ENCODE peak calls at places on chromosomes 2 and 18, in ten cellular contexts. One of them, this sample, is unnamed.

GRCh38 chr2:121489284-121489683 is 41.4 kb upstream of the RNU4ATAC start:
- DNase-seq in NCI-H146: peak; percentile 88
- DNase-seq in CD4-positive, alpha-beta T cell: no peak
- DNase-seq in Calu3: peak; percentile 64
- DNase-seq in AML-193: no peak
- DNase-seq in effector memory CD4-positive, alpha-beta T cell: no peak
- DNase-seq in NCI-H1092 treated with DMSO at 0.1 percent for 48 hours: peak; percentile 87
- DNase-seq in thoracic aorta: no peak
- DNase-seq in activated CD4-positive, alpha-beta T cell treated with anti-CD3 and anti-CD28 coated beads for 24 hours: no peak
- DNase-seq in substantia nigra: no peak
- DNase-seq in this sample: peak; percentile 78

GRCh38 chr2:216635171-216635570 is 2.0 kb downstream of the IGFBP2 start:
- DNase-seq in NCI-H1092 treated with DMSO at 0.1 percent for 48 hours: no peak
- DNase-seq in thoracic aorta: no peak
- DNase-seq in NCI-H146: no peak
- DNase-seq in CD4-positive, alpha-beta T cell: no peak
- DNase-seq in Calu3: no peak
- DNase-seq in AML-193: no peak
- DNase-seq in substantia nigra: no peak
- DNase-seq in effector memory CD4-positive, alpha-beta T cell: no peak
- DNase-seq in activated CD4-positive, alpha-beta T cell treated with anti-CD3 and anti-CD28 coated beads for 24 hours: no peak
- DNase-seq in this sample: no peak

GRCh38 chr2:55438391-55439100 is 18.9 kb upstream of the CCDC88A start:
- DNase-seq in substantia nigra: no peak
- DNase-seq in Calu3: no peak
- DNase-seq in activated CD4-positive, alpha-beta T cell treated with anti-CD3 and anti-CD28 coated beads for 24 hours: no peak
- DNase-seq in thoracic aorta: no peak
- DNase-seq in NCI-H1092 treated with DMSO at 0.1 percent for 48 hours: no peak
- DNase-seq in AML-193: no peak
- DNase-seq in CD4-positive, alpha-beta T cell: no peak
- DNase-seq in effector memory CD4-positive, alpha-beta T cell: no peak
- DNase-seq in NCI-H146: no peak
- DNase-seq in this sample: no peak

GRCh38 chr2:26754972-26755670 is 9.0 kb upstream of the SLC35F6 start:
- DNase-seq in CD4-positive, alpha-beta T cell: no peak
- DNase-seq in effector memory CD4-positive, alpha-beta T cell: no peak
- DNase-seq in activated CD4-positive, alpha-beta T cell treated with anti-CD3 and anti-CD28 coated beads for 24 hours: no peak
- DNase-seq in AML-193: no peak
- DNase-seq in substantia nigra: no peak
- DNase-seq in thoracic aorta: no peak
- DNase-seq in NCI-H1092 treated with DMSO at 0.1 percent for 48 hours: peak; percentile 11
- DNase-seq in Calu3: no peak
- DNase-seq in NCI-H146: peak; percentile 84
- DNase-seq in this sample: peak; percentile 49

GRCh38 chr18:23121133-23121532 is 14.2 kb upstream of the CABLES1 start:
- DNase-seq in thoracic aorta: no peak
- DNase-seq in AML-193: no peak
- DNase-seq in NCI-H146: no peak
- DNase-seq in CD4-positive, alpha-beta T cell: no peak
- DNase-seq in substantia nigra: no peak
- DNase-seq in activated CD4-positive, alpha-beta T cell treated with anti-CD3 and anti-CD28 coated beads for 24 hours: no peak
- DNase-seq in Calu3: no peak
- DNase-seq in NCI-H1092 treated with DMSO at 0.1 percent for 48 hours: no peak
- DNase-seq in effector memory CD4-positive, alpha-beta T cell: no peak
- DNase-seq in this sample: no peak

GRCh38 chr2:217902281-217903141 is 100.3 kb downstream of the TNS1 start:
- DNase-seq in AML-193: no peak
- DNase-seq in NCI-H1092 treated with DMSO at 0.1 percent for 48 hours: no peak
- DNase-seq in Calu3: peak; percentile 11
- DNase-seq in NCI-H146: no peak
- DNase-seq in effector memory CD4-positive, alpha-beta T cell: no peak
- DNase-seq in CD4-positive, alpha-beta T cell: no peak
- DNase-seq in substantia nigra: no peak
- DNase-seq in thoracic aorta: peak; percentile 71
- DNase-seq in activated CD4-positive, alpha-beta T cell treated with anti-CD3 and anti-CD28 coated beads for 24 hours: no peak
- DNase-seq in this sample: no peak

GRCh38 chr2:131058905-131059304 is 34.4 kb downstream of the FAM168B start:
- DNase-seq in NCI-H1092 treated with DMSO at 0.1 percent for 48 hours: no peak
- DNase-seq in Calu3: no peak
- DNase-seq in AML-193: no peak
- DNase-seq in substantia nigra: peak; percentile 53
- DNase-seq in NCI-H146: no peak
- DNase-seq in thoracic aorta: no peak
- DNase-seq in effector memory CD4-positive, alpha-beta T cell: no peak
- DNase-seq in CD4-positive, alpha-beta T cell: no peak
- DNase-seq in activated CD4-positive, alpha-beta T cell treated with anti-CD3 and anti-CD28 coated beads for 24 hours: no peak
- DNase-seq in this sample: no peak

GRCh38 chr2:20222769-20223344 is 2.1 kb downstream of the SDC1 start:
- DNase-seq in CD4-positive, alpha-beta T cell: no peak
- DNase-seq in AML-193: no peak
- DNase-seq in thoracic aorta: no peak
- DNase-seq in substantia nigra: no peak
- DNase-seq in effector memory CD4-positive, alpha-beta T cell: no peak
- DNase-seq in activated CD4-positive, alpha-beta T cell treated with anti-CD3 and anti-CD28 coated beads for 24 hours: no peak
- DNase-seq in Calu3: peak; percentile 19
- DNase-seq in NCI-H1092 treated with DMSO at 0.1 percent for 48 hours: peak; percentile 50
- DNase-seq in NCI-H146: no peak
- DNase-seq in this sample: no peak

GRCh38 chr2:23662466-23662865 is 264.5 kb downstream of the ATAD2B start:
- DNase-seq in NCI-H1092 treated with DMSO at 0.1 percent for 48 hours: no peak
- DNase-seq in NCI-H146: no peak
- DNase-seq in CD4-positive, alpha-beta T cell: no peak
- DNase-seq in thoracic aorta: no peak
- DNase-seq in activated CD4-positive, alpha-beta T cell treated with anti-CD3 and anti-CD28 coated beads for 24 hours: no peak
- DNase-seq in AML-193: no peak
- DNase-seq in substantia nigra: no peak
- DNase-seq in Calu3: no peak
- DNase-seq in effector memory CD4-positive, alpha-beta T cell: no peak
- DNase-seq in this sample: no peak

GRCh38 chr2:172408143-172408766 is 19.1 kb upstream of the ITGA6 start:
- DNase-seq in substantia nigra: no peak
- DNase-seq in effector memory CD4-positive, alpha-beta T cell: no peak
- DNase-seq in AML-193: no peak
- DNase-seq in Calu3: no peak
- DNase-seq in CD4-positive, alpha-beta T cell: no peak
- DNase-seq in NCI-H146: peak; percentile 92
- DNase-seq in thoracic aorta: no peak
- DNase-seq in activated CD4-positive, alpha-beta T cell treated with anti-CD3 and anti-CD28 coated beads for 24 hours: no peak
- DNase-seq in NCI-H1092 treated with DMSO at 0.1 percent for 48 hours: peak; percentile 55
- DNase-seq in this sample: peak; percentile 97

GRCh38 chr2:127884436-127884835 is 1.3 kb downstream of the AMMECR1L start:
- DNase-seq in CD4-positive, alpha-beta T cell: no peak
- DNase-seq in Calu3: no peak
- DNase-seq in substantia nigra: no peak
- DNase-seq in NCI-H146: no peak
- DNase-seq in AML-193: no peak
- DNase-seq in activated CD4-positive, alpha-beta T cell treated with anti-CD3 and anti-CD28 coated beads for 24 hours: no peak
- DNase-seq in NCI-H1092 treated with DMSO at 0.1 percent for 48 hours: no peak
- DNase-seq in effector memory CD4-positive, alpha-beta T cell: no peak
- DNase-seq in thoracic aorta: no peak
- DNase-seq in this sample: no peak

GRCh38 chr2:100773538-100773937 is 46.4 kb upstream of the NPAS2 start:
- DNase-seq in NCI-H1092 treated with DMSO at 0.1 percent for 48 hours: no peak
- DNase-seq in Calu3: no peak
- DNase-seq in activated CD4-positive, alpha-beta T cell treated with anti-CD3 and anti-CD28 coated beads for 24 hours: no peak
- DNase-seq in thoracic aorta: no peak
- DNase-seq in effector memory CD4-positive, alpha-beta T cell: no peak
- DNase-seq in AML-193: no peak
- DNase-seq in substantia nigra: no peak
- DNase-seq in CD4-positive, alpha-beta T cell: no peak
- DNase-seq in NCI-H146: no peak
- DNase-seq in this sample: no peak

GRCh38 chr2:68746408-68746807 is 11.8 kb downstream of the ARHGAP25 start:
- DNase-seq in NCI-H146: no peak
- DNase-seq in activated CD4-positive, alpha-beta T cell treated with anti-CD3 and anti-CD28 coated beads for 24 hours: no peak
- DNase-seq in AML-193: no peak
- DNase-seq in effector memory CD4-positive, alpha-beta T cell: no peak
- DNase-seq in Calu3: no peak
- DNase-seq in substantia nigra: no peak
- DNase-seq in thoracic aorta: no peak
- DNase-seq in CD4-positive, alpha-beta T cell: no peak
- DNase-seq in NCI-H1092 treated with DMSO at 0.1 percent for 48 hours: no peak
- DNase-seq in this sample: no peak

GRCh38 chr2:26629346-26629630 is 11.9 kb downstream of the CIB4 start:
- DNase-seq in effector memory CD4-positive, alpha-beta T cell: no peak
- DNase-seq in AML-193: no peak
- DNase-seq in thoracic aorta: no peak
- DNase-seq in Calu3: no peak
- DNase-seq in substantia nigra: no peak
- DNase-seq in NCI-H1092 treated with DMSO at 0.1 percent for 48 hours: no peak
- DNase-seq in activated CD4-positive, alpha-beta T cell treated with anti-CD3 and anti-CD28 coated beads for 24 hours: no peak
- DNase-seq in CD4-positive, alpha-beta T cell: no peak
- DNase-seq in NCI-H146: no peak
- DNase-seq in this sample: no peak

GRCh38 chr2:179741317-179741716 is 120.1 kb downstream of the ZNF385B start:
- DNase-seq in CD4-positive, alpha-beta T cell: no peak
- DNase-seq in activated CD4-positive, alpha-beta T cell treated with anti-CD3 and anti-CD28 coated beads for 24 hours: no peak
- DNase-seq in NCI-H146: no peak
- DNase-seq in NCI-H1092 treated with DMSO at 0.1 percent for 48 hours: no peak
- DNase-seq in thoracic aorta: no peak
- DNase-seq in Calu3: no peak
- DNase-seq in substantia nigra: no peak
- DNase-seq in effector memory CD4-positive, alpha-beta T cell: no peak
- DNase-seq in AML-193: no peak
- DNase-seq in this sample: no peak

GRCh38 chr2:59737313-59737712 is 816.1 kb downstream of the BCL11A start:
- DNase-seq in CD4-positive, alpha-beta T cell: no peak
- DNase-seq in substantia nigra: no peak
- DNase-seq in activated CD4-positive, alpha-beta T cell treated with anti-CD3 and anti-CD28 coated beads for 24 hours: no peak
- DNase-seq in AML-193: no peak
- DNase-seq in NCI-H1092 treated with DMSO at 0.1 percent for 48 hours: no peak
- DNase-seq in thoracic aorta: no peak
- DNase-seq in NCI-H146: no peak
- DNase-seq in effector memory CD4-positive, alpha-beta T cell: no peak
- DNase-seq in Calu3: no peak
- DNase-seq in this sample: no peak

GRCh38 chr18:48842259-48843061 is 108.3 kb downstream of the SMAD7 start:
- DNase-seq in activated CD4-positive, alpha-beta T cell treated with anti-CD3 and anti-CD28 coated beads for 24 hours: no peak
- DNase-seq in NCI-H146: no peak
- DNase-seq in AML-193: no peak
- DNase-seq in thoracic aorta: no peak
- DNase-seq in substantia nigra: no peak
- DNase-seq in NCI-H1092 treated with DMSO at 0.1 percent for 48 hours: no peak
- DNase-seq in Calu3: peak; percentile 15
- DNase-seq in CD4-positive, alpha-beta T cell: peak; percentile 57
- DNase-seq in effector memory CD4-positive, alpha-beta T cell: peak; percentile 34
- DNase-seq in this sample: no peak

GRCh38 chr18:73891572-73892421 is 255.8 kb downstream of the FBXO15 start:
- DNase-seq in Calu3: no peak
- DNase-seq in substantia nigra: no peak
- DNase-seq in activated CD4-positive, alpha-beta T cell treated with anti-CD3 and anti-CD28 coated beads for 24 hours: no peak
- DNase-seq in thoracic aorta: no peak
- DNase-seq in AML-193: no peak
- DNase-seq in CD4-positive, alpha-beta T cell: no peak
- DNase-seq in effector memory CD4-positive, alpha-beta T cell: no peak
- DNase-seq in NCI-H1092 treated with DMSO at 0.1 percent for 48 hours: no peak
- DNase-seq in NCI-H146: peak; percentile 70
- DNase-seq in this sample: peak; percentile 28

GRCh38 chr2:216944733-216945132 is 84.9 kb upstream of the TNP1 start:
- DNase-seq in activated CD4-positive, alpha-beta T cell treated with anti-CD3 and anti-CD28 coated beads for 24 hours: no peak
- DNase-seq in Calu3: no peak
- DNase-seq in NCI-H146: no peak
- DNase-seq in AML-193: no peak
- DNase-seq in CD4-positive, alpha-beta T cell: no peak
- DNase-seq in effector memory CD4-positive, alpha-beta T cell: no peak
- DNase-seq in substantia nigra: no peak
- DNase-seq in thoracic aorta: no peak
- DNase-seq in NCI-H1092 treated with DMSO at 0.1 percent for 48 hours: no peak
- DNase-seq in this sample: no peak

GRCh38 chr18:33051397-33051796 is 278.6 kb upstream of the KLHL14 start:
- DNase-seq in activated CD4-positive, alpha-beta T cell treated with anti-CD3 and anti-CD28 coated beads for 24 hours: no peak
- DNase-seq in NCI-H1092 treated with DMSO at 0.1 percent for 48 hours: peak; percentile 92
- DNase-seq in effector memory CD4-positive, alpha-beta T cell: no peak
- DNase-seq in NCI-H146: peak; percentile 89
- DNase-seq in thoracic aorta: no peak
- DNase-seq in AML-193: no peak
- DNase-seq in Calu3: peak; percentile 45
- DNase-seq in substantia nigra: no peak
- DNase-seq in CD4-positive, alpha-beta T cell: no peak
- DNase-seq in this sample: peak; percentile 95

This sample was measured in COR-L47.